ENCODE peak calls at places on chromosomes 13 and 19, in ten cellular contexts. F is pancreas; X is head of caudate nucleus; B is activated CD4-positive, CD25-positive, alpha-beta regulatory T cell treated with anti-CD3 and anti-CD28 coated beads, Interleukin-2, amount 50 U/mL, for 16 hours; U is stimulated activated CD4-positive, alpha-beta T cell treated with anti-CD3 and anti-CD28 coated beads, Interleukin-2, amount 100 ng/mL, for 48 hours; S is activated naive CD4-positive, alpha-beta T cell treated with anti-CD3 and anti-CD28 coated beads, Interleukin-2, amount 50 U/mL, for 16 hours; P is endothelial cell; M is heart right ventricle; J is tibial nerve; D is glutamatergic neuron. N is an unnamed sample.

GRCh38 chr19:10419200-10419645 is 1.1 kb upstream of the PDE4A start:
- DNase-seq in F (no peak), X (peak), B (no peak), U (no peak), S (peak), P (no peak), M (no peak), J (no peak), D (no peak), N (peak)

GRCh38 chr13:114132419-114133121 is at the start of gene RASA3:
- DNase-seq in F (peak), X (peak), B (no peak), U (peak), S (peak), P (peak), M (peak), J (peak), D (peak), N (peak)

GRCh38 chr13:88586263-88586662 is 915.1 kb downstream of the SLITRK5 start:
- DNase-seq in F (no peak), X (no peak), B (no peak), U (no peak), S (no peak), P (no peak), M (no peak), J (no peak), D (no peak), N (no peak)

GRCh38 chr19:1469936-1470863 is 8.8 kb downstream of the C19orf25 start:
- DNase-seq in F (no peak), X (peak), B (peak), U (peak), S (peak), P (no peak), M (peak), J (no peak), D (peak), N (no peak)

GRCh38 chr13:22454586-22454985 is 726.2 kb upstream of the SGCG start:
- DNase-seq in F (no peak), X (no peak), B (no peak), U (no peak), S (no peak), P (no peak), M (no peak), J (no peak), D (no peak), N (no peak)

GRCh38 chr13:109666656-109667448 is 119.5 kb downstream of the IRS2 start:
- DNase-seq in F (no peak), X (no peak), B (no peak), U (no peak), S (no peak), P (no peak), M (no peak), J (no peak), D (no peak), N (no peak)

GRCh38 chr19:44752816-44753618 is 4.5 kb downstream of the BCL3 start:
- DNase-seq in F (peak), X (peak), B (peak), U (peak), S (peak), P (peak), M (peak), J (peak), D (no peak), N (peak)

GRCh38 chr19:17289489-17289888 is 7.8 kb downstream of the ANKLE1 start:
- DNase-seq in F (peak), X (peak), B (no peak), U (peak), S (peak), P (peak), M (peak), J (no peak), D (peak), N (no peak)

GRCh38 chr19:49981603-49982593 is 20.9 kb upstream of the SIGLEC11 start:
- DNase-seq in F (no peak), X (no peak), B (no peak), U (no peak), S (no peak), P (no peak), M (no peak), J (no peak), D (no peak), N (no peak)

GRCh38 chr13:111034811-111035210 is 80.3 kb upstream of the ARHGEF7 start:
- DNase-seq in F (no peak), X (no peak), B (no peak), U (no peak), S (no peak), P (no peak), M (no peak), J (no peak), D (no peak), N (no peak)

GRCh38 chr19:801861-802496 is 4.7 kb downstream of the PTBP1 start:
- DNase-seq in F (no peak), X (no peak), B (no peak), U (no peak), S (no peak), P (no peak), M (no peak), J (no peak), D (no peak), N (no peak)

GRCh38 chr19:49613374-49613773 is 22.4 kb downstream of the PRR12 start:
- DNase-seq in F (peak), X (no peak), B (no peak), U (no peak), S (no peak), P (no peak), M (no peak), J (no peak), D (no peak), N (no peak)

GRCh38 chr19:49592486-49593232 is 1.7 kb downstream of the PRR12 start:
- DNase-seq in F (peak), X (no peak), B (no peak), U (no peak), S (no peak), P (no peak), M (no peak), J (no peak), D (no peak), N (no peak)

GRCh38 chr13:98761126-98761978 is 8.9 kb upstream of the SLC15A1 start:
- DNase-seq in F (no peak), X (no peak), B (no peak), U (no peak), S (no peak), P (no peak), M (no peak), J (no peak), D (no peak), N (no peak)

GRCh38 chr13:99124695-99125334 is 75.8 kb upstream of the UBAC2 start:
- DNase-seq in F (no peak), X (no peak), B (no peak), U (peak), S (no peak), P (no peak), M (no peak), J (no peak), D (no peak), N (no peak)

GRCh38 chr13:32443111-32443510 is 15.2 kb upstream of the N4BP2L1 start:
- DNase-seq in F (no peak), X (no peak), B (no peak), U (no peak), S (peak), P (peak), M (no peak), J (peak), D (no peak), N (peak)